ENCODE peak calls at places on chromosomes 1 and 21, in seven cellular contexts. B, D, K, Z, A, X and Q are unnamed samples.

GRCh38 chr1:114750780-114751179 is 7.0 kb downstream of the CSDE1 start:
- DNase-seq in B (peak; percentile 92), D (no peak), K (no peak), Z (no peak), A (no peak), X (no peak), Q (no peak)

GRCh38 chr1:31934706-31935629 is 3.2 kb downstream of the PTP4A2 start:
- DNase-seq in B (peak; percentile 55), D (no peak), K (no peak), Z (no peak), A (no peak), X (no peak), Q (peak; percentile 68)

GRCh38 chr1:27528701-27529637 is 39.0 kb upstream of the WASF2 start:
- DNase-seq in B (peak; percentile 94), D (peak; percentile 81), K (no peak), Z (peak; percentile 29), A (no peak), X (peak; percentile 76), Q (no peak)

GRCh38 chr1:158019177-158019868 is 25.9 kb downstream of the KIRREL1 start:
- DNase-seq in B (no peak), D (no peak), K (no peak), Z (no peak), A (no peak), X (peak; percentile 53), Q (peak; percentile 38)

GRCh38 chr1:175445661-175446060 is 253.1 kb upstream of the KIAA0040 start:
- DNase-seq in B (no peak), D (no peak), K (no peak), Z (no peak), A (no peak), X (no peak), Q (no peak)

GRCh38 chr1:167661527-167662436 is 31.8 kb downstream of the RCSD1 start:
- DNase-seq in B (no peak), D (no peak), K (no peak), Z (no peak), A (no peak), X (no peak), Q (no peak)

GRCh38 chr21:39444406-39445145 is 1.0 kb downstream of the LCA5L start:
- DNase-seq in B (no peak), D (no peak), K (no peak), Z (no peak), A (no peak), X (no peak), Q (no peak)

GRCh38 chr21:28762357-28762735 is 230.3 kb downstream of the LTN1 start:
- DNase-seq in B (no peak), D (no peak), K (no peak), Z (no peak), A (no peak), X (no peak), Q (no peak)

GRCh38 chr1:54619749-54620148 is 3.6 kb downstream of the FAM151A start:
- DNase-seq in B (no peak), D (no peak), K (no peak), Z (no peak), A (no peak), X (no peak), Q (no peak)

GRCh38 chr21:15617968-15618367 is 111.8 kb upstream of the USP25 start:
- DNase-seq in B (no peak), D (no peak), K (no peak), Z (no peak), A (no peak), X (no peak), Q (no peak)